ENCODE peak calls at places on chromosomes 1 and 21, in seven cellular contexts. X is transverse colon; K is stomach; L is adrenal gland; T is astrocyte; U is left ventricle myocardium inferior; I is naive thymus-derived CD4-positive, alpha-beta T cell. W is an unnamed sample.

GRCh38 chr1:197994907-197995407 is 77.8 kb downstream of the LHX9 start:
- DNase-seq in X (no peak), T (no peak), L (no peak), K (no peak), I (no peak), U (no peak), W (no peak)

GRCh38 chr1:97144527-97144926 is 422.9 kb downstream of the PTBP2 start:
- DNase-seq in U (no peak), T (peak; percentile 86), L (no peak), K (no peak), X (no peak), I (no peak), W (no peak)

GRCh38 chr1:26127235-26128163 is 15.9 kb downstream of the PDIK1L start:
- DNase-seq in T (no peak), L (no peak), X (peak; percentile 44), I (no peak), U (no peak), K (no peak), W (no peak)

GRCh38 chr1:61287014-61287413 is 204.7 kb downstream of the NFIA start:
- DNase-seq in U (no peak), X (no peak), L (no peak), I (no peak), T (peak; percentile 50), K (no peak), W (no peak)

GRCh38 chr1:76075188-76075489 is 593 bp downstream of the ST6GALNAC3 start:
- DNase-seq in T (no peak), U (no peak), L (no peak), I (no peak), K (no peak), X (no peak), W (no peak)

GRCh38 chr1:39819091-39819812 is 30.6 kb upstream of the BMP8B start:
- DNase-seq in I (no peak), T (no peak), X (peak; percentile 85), K (peak; percentile 56), L (no peak), U (no peak), W (no peak)

GRCh38 chr21:29145354-29145782 is 14.9 kb downstream of the MAP3K7CL start:
- DNase-seq in L (peak; percentile 37), T (peak; percentile 91), X (no peak), K (no peak), U (no peak), I (no peak), W (peak; percentile 80)

GRCh38 chr1:92951141-92951582 is 10.1 kb downstream of the DIPK1A start:
- DNase-seq in K (no peak), U (no peak), L (no peak), X (peak; percentile 48), I (peak; percentile 41), T (peak; percentile 81), W (no peak)

GRCh38 chr1:151060241-151061011 is at the start of gene MLLT11:
- DNase-seq in L (peak; percentile 54), K (no peak), X (peak; percentile 35), T (peak; percentile 80), U (peak; percentile 35), I (peak; percentile 15), W (no peak)

GRCh38 chr1:211632117-211632807 is 43.2 kb downstream of the NEK2 start:
- DNase-seq in T (peak; percentile 42), I (no peak), K (no peak), L (peak; percentile 79), X (no peak), U (no peak), W (no peak)

DNA sequence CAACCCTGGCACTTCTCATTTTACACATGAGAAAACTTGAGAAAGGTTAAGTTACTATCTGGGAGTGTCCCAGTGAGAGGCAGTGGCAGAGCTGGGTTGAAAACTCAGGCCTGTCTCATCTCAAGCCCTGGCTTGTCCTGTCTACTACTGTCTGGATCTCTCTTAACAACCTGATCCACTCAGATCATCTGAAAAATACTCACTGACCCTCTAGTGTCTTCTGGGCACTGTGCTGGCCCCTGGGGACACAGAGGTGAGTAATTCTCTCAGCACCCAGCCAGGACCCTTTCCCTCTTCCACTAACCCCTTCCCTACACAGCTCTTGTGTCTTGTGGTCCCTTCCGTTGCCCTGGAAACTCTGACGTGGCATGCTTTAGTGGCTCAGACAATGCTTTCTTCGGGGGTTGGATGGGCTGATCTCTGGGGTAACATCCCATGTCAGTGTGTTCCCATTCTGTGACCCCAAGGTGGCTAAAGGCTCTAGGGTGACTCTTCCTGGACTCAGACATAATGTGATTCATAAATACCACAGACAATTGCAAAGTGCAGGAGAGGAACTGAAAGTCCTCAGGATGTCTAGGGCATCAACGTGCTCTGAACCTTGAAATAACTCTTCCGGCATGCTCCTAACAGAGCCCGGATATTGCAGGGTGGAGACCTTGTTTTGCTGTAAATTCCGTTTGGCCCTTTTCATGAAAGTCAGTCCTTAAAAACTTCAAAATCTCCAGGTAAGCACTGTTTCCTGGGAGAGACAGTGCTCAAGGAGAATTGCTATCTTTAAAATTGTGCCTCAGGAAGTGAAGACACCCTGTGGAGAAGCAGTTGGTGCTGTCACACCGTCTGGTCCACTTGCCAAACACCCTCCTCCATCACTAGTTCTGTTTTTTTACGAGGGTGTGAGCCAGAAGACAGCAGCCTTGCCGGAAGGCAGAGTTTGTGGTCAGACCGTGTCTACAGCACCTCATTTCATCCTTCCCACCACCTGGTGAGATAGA is 4.0 kb downstream of the SHISAL2A start:
- DNase-seq in L (no peak), X (peak; percentile 54), K (no peak), I (peak; percentile 81), T (no peak), U (no peak), W (no peak)
- H3K27ac ChIP-seq in L (no peak overlapping the region), X (peak overlapping the region; percentile 64), K (peak overlapping the region; percentile 71), I (peak overlapping the region; percentile 95), T (no peak overlapping the region), U (peak overlapping the region; percentile 57), W (no peak overlapping the region)

GRCh38 chr1:18549131-18549530 is 68.4 kb downstream of the KLHDC7A start:
- DNase-seq in T (no peak), U (no peak), L (no peak), K (no peak), X (no peak), I (no peak), W (no peak)
- H3K27me3 ChIP-seq in T (no peaks in the 10 kb centered on the region), U (peaks cover 97% of the 10 kb centered on the region), L (peaks cover 3% of the 10 kb centered on the region), K (peaks cover 81% of the 10 kb centered on the region), X (no peaks in the 10 kb centered on the region), I (no peaks in the 10 kb centered on the region), W (peaks cover 10% of the 10 kb centered on the region)

GRCh38 chr1:236860096-236860495 is 65.0 kb downstream of the MTR start:
- DNase-seq in T (no peak), X (no peak), U (no peak), L (no peak), I (no peak), K (no peak), W (no peak)

GRCh38 chr1:236862615-236863211 is 67.6 kb downstream of the MTR start:
- DNase-seq in K (peak; percentile 31), L (peak; percentile 47), I (no peak), X (no peak), U (no peak), T (no peak), W (no peak)

GRCh38 chr1:236860674-236861073 is 65.6 kb downstream of the MTR start:
- DNase-seq in T (no peak), X (no peak), I (no peak), K (no peak), U (no peak), L (no peak), W (no peak)

GRCh38 chr1:236862231-236862591 is 67.1 kb downstream of the MTR start:
- DNase-seq in U (no peak), K (no peak), L (no peak), T (no peak), X (no peak), I (no peak), W (no peak)

DNA sequence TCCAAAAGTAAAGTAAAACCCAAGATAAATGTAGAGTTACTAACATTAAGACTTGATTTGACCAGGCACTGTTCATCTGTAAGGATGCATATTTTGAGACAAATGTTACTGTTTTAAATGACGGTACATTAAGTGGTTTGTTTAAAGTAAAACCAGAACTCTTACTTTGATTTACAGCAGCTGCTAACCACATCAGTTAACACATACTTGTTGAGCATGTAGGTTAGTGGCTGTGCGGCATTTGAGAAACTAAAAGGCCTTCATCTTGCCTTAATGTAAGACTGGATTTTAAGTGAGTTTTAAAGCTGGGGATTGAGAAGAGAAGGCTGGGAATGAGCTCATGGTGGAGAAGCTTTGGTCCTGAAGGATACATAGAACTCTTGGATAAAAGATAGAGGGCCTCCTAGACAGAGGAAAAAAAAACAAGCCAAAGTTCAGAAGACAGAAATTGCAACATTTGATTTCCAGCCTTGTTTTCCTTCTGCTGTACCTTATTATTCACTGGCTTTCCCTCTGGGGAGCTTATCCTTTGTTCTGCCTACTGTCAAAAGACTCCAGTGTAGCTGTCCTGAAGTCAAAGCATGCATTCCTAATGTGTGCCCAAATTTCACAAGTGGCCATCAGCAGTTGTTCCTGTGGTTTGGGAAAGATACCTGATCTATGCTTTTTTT is 66.6 kb downstream of the MTR start:
- DNase-seq in T (peak; percentile 1), L (no peak), K (no peak), I (peak; percentile 23), X (no peak), U (no peak), W (no peak)
- H3K36me3 ChIP-seq in T (peaks cover 8% of the 10 kb centered on the region), L (peaks cover 19% of the 10 kb centered on the region), K (peaks cover 99% of the 10 kb centered on the region), I (peaks cover 4% of the 10 kb centered on the region), X (no peaks in the 10 kb centered on the region), U (peaks cover 71% of the 10 kb centered on the region), W (peaks cover 5% of the 10 kb centered on the region)

GRCh38 chr1:201501144-201501543 is 5.8 kb downstream of the CSRP1 start:
- DNase-seq in K (no peak), L (no peak), X (no peak), U (no peak), T (peak; percentile 89), I (no peak), W (no peak)
- H3K27ac ChIP-seq in K (peak overlapping the region; percentile 93), L (no peak overlapping the region), X (peak overlapping the region; percentile 97), U (peak overlapping the region; percentile 88), T (peak overlapping the region; percentile 41), I (no peak overlapping the region), W (peak overlapping the region; percentile 46)